ENCODE peak calls at places on chromosome 11, in four cellular contexts. I is GM12878, H is HepG2, O is H1. D is an unnamed sample. For H3K4me1, the result is how much of the 10 kb centered on the place peaks cover.

GRCh38 chr11:19811391-19811790 is 98.8 kb downstream of the NAV2 start:
- DNase-seq in I (no peak), H (no peak), O (no peak), D (no peak)

GRCh38 chr11:133955091-133955846 is 1.5 kb downstream of the IGSF9B start:
- DNase-seq in I (no peak), H (no peak), O (no peak), D (no peak)

GRCh38 chr11:33897761-33898403 is 6.0 kb upstream of the LMO2 start:
- DNase-seq in I (no peak), H (no peak), O (no peak), D (no peak)

GRCh38 chr11:7561562-7561961 is 47.8 kb downstream of the PPFIBP2 start:
- DNase-seq in I (no peak), H (no peak), O (no peak), D (no peak)

GRCh38 chr11:130894322-130895025 is 21.8 kb downstream of the SNX19 start:
- DNase-seq in I (peak), H (peak), O (peak), D (peak)

GRCh38 chr11:116580828-116581227 is 192.0 kb downstream of the BUD13 start:
- DNase-seq in I (no peak), H (no peak), O (peak), D (peak)

GRCh38 chr11:50246699-50247098 is 214.0 kb downstream of the OR4C45 start:
- DNase-seq in I (no peak), H (no peak), O (no peak), D (no peak)

GRCh38 chr11:130546901-130547694 is 98.7 kb downstream of the ADAMTS15 start:
- DNase-seq in I (no peak), H (no peak), O (no peak), D (no peak)

GRCh38 chr11:86676533-86677154 is 4.2 kb upstream of the ME3 start:
- DNase-seq in I (no peak), H (peak), O (peak), D (peak)

GRCh38 chr11:61268588-61269250 is 26.4 kb downstream of the VWCE start:
- DNase-seq in I (no peak), H (no peak), O (no peak), D (no peak)

GRCh38 chr11:8321876-8322275 is 58.2 kb upstream of the LMO1 start:
- DNase-seq in I (no peak), H (no peak), O (no peak), D (no peak)

GRCh38 chr11:6251990-6252473 is 7.6 kb upstream of the CCKBR start:
- DNase-seq in I (no peak), H (no peak), O (no peak), D (no peak)

GRCh38 chr11:117946842-117947526 is 17.8 kb upstream of the TMPRSS13 start:
- DNase-seq in I (no peak), H (peak), O (peak), D (peak)

GRCh38 chr11:70400643-70401042 is 2.3 kb downstream of the CTTN start:
- DNase-seq in I (no peak), H (no peak), O (no peak), D (no peak)

GRCh38 chr11:85307381-85307780 is 319.8 kb downstream of the DLG2 start:
- DNase-seq in I (no peak), H (no peak), O (no peak), D (no peak)

GRCh38 chr11:95337972-95338429 is 107.0 kb upstream of the SESN3 start:
- DNase-seq in I (no peak), H (no peak), O (no peak), D (peak)

GRCh38 chr11:1405186-1406020 is 15.7 kb downstream of the BRSK2 start:
- DNase-seq in I (no peak), H (no peak), O (no peak), D (no peak)

GRCh38 chr11:26583550-26583949 is 11.5 kb upstream of the MUC15 start:
- DNase-seq in I (no peak), H (no peak), O (no peak), D (no peak)
- H3K4me1 ChIP-seq in I (under half), H (under half), O (under half), D (under half)

GRCh38 chr11:47147250-47147649 is 29.4 kb downstream of the ARFGAP2 start:
- DNase-seq in I (no peak), H (no peak), O (no peak), D (no peak)

GRCh38 chr11:47148274-47148673 is 28.4 kb downstream of the ARFGAP2 start:
- DNase-seq in I (no peak), H (no peak), O (no peak), D (no peak)

GRCh38 chr11:47152126-47152952 is 24.3 kb downstream of the ARFGAP2 start:
- DNase-seq in I (no peak), H (no peak), O (no peak), D (no peak)

GRCh38 chr11:47149781-47150180 is 26.9 kb downstream of the ARFGAP2 start:
- DNase-seq in I (no peak), H (no peak), O (no peak), D (no peak)

GRCh38 chr11:47148903-47149535 is 27.7 kb downstream of the ARFGAP2 start:
- DNase-seq in I (no peak), H (no peak), O (no peak), D (no peak)
- TF ChIP-seq SUZ12 in I (no peak), H (no peak), O (no peak), D (no peak)

GRCh38 chr11:68835749-68836148 is 6.0 kb downstream of the CPT1A start:
- DNase-seq in I (no peak), H (no peak), O (no peak), D (no peak)

GRCh38 chr11:68828957-68829356 is 12.8 kb downstream of the CPT1A start:
- DNase-seq in I (no peak), H (no peak), O (no peak), D (no peak)

GRCh38 chr11:68835328-68835727 is 6.4 kb downstream of the CPT1A start:
- DNase-seq in I (no peak), H (no peak), O (no peak), D (no peak)

GRCh38 chr11:68831124-68831523 is 10.6 kb downstream of the CPT1A start:
- DNase-seq in I (no peak), H (no peak), O (no peak), D (no peak)

DNA sequence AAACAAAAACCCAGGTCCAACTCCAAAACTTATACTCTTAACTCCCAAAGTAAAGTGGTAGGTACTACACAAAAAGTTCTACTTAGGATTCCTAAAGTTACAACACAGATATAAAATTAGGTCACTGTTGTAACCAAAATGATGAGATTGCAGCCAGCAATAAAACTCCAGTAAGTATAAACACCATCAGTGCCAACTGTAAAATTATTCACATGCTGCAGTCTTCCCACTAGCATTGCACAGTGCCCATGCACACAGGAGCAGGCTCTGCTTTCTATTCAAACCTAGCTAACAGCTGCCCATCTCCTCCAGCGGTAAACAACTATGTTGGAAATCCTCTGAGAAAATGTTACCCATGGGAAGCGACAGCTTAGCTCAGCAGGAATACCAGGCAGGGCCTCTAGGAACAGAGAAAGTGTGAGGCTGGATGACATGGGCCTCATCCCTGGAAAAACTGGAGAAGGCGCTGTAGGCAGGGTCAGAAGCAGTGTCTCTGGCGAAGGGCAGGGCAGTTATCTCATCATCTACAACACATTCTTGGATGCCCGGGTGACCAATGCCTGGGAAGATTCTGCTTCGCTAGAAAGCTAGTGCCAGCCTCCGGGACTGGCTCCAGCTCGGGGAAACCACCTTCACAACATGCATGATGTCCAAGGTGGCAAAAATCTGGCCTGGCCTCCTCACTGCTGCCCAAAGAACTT is 9.1 kb downstream of the CPT1A start:
- DNase-seq in I (no peak), H (no peak), O (no peak), D (no peak)
- H3K4me1 ChIP-seq in I (under half), H (under half), O (under half), D (under half)

GRCh38 chr11:17642980-17643379 is 76.4 kb upstream of the MYOD1 start:
- DNase-seq in I (no peak), H (no peak), O (no peak), D (no peak)
- TF ChIP-seq SUZ12 in I (no peak), H (no peak), O (no peak), D (no peak)

DNA sequence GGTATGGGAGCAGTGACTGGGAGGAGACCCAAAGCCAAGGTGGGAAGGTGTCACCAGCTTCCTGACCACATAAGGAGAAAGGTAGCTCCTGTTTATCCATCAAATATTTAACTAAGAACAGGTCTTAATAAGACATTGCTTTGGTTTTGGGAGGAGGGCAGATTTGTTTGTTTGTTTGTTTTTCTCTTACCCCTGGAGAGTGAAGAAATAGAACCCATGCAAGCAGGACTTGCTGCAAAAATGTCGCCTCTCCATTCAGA is 26.2 kb upstream of the CD44 start:
- DNase-seq in I (no peak), H (no peak), O (no peak), D (no peak)
- H3K4me1 ChIP-seq in I (under half), H (under half), O (under half), D (under half)

GRCh38 chr11:327581-327923 is 6.9 kb upstream of the IFITM3 start:
- DNase-seq in I (no peak), H (no peak), O (no peak), D (no peak)

GRCh38 chr11:326592-326841 is 5.9 kb upstream of the IFITM3 start:
- DNase-seq in I (no peak), H (no peak), O (peak), D (no peak)

GRCh38 chr11:325796-326591 is 5.3 kb upstream of the IFITM3 start:
- DNase-seq in I (no peak), H (no peak), O (peak), D (no peak)

GRCh38 chr11:328012-328411 is 7.4 kb upstream of the IFITM3 start:
- DNase-seq in I (no peak), H (no peak), O (no peak), D (no peak)

GRCh38 chr11:326842-327580 is 6.4 kb upstream of the IFITM3 start:
- DNase-seq in I (peak), H (peak), O (no peak), D (no peak)
- TF ChIP-seq SUZ12 in I (no peak), H (no peak), O (no peak), D (no peak)

DNA sequence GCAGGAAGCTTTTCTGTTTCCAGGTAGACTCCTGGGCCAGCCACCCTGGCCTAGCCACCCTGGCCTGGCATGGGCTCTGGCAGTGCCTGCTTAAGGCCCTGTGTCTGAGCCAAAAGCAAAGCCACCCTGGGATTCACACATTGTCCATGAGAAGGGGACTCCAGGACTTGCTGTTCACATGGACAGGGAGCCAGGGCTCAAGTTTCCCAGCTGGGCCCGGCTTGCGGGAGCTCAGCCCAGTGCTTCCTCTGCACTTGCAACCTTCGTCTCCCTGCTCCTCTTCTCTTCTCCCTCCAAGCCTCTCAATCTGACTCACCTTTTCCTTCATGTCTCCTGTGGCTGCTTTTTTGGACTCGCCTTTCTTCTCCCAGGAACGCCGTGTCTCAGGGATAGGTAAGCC is 130.3 kb downstream of the MICAL2 start:
- DNase-seq in I (no peak), H (no peak), O (no peak), D (no peak)
- H3K4me1 ChIP-seq in I (under half), H (under half), O (under half), D (under half)

D was measured in NT2/D1.